ENCODE peak calls at places on chromosome 20, in eight cellular contexts. T is K562, V is uterus, Z is heart left ventricle, J is A549, D is stomach, Q is IMR-90, L is Peyer's patch. C is an unnamed sample.
A peak's percentile ranks its signal among the peaks of the same experiment; 100 is the strongest.

GRCh38 chr20:38881806-38882440 is 44.3 kb upstream of the FAM83D start:
- DNase-seq in L (peak; percentile 38), D (no peak), V (no peak), Q (no peak), J (no peak), T (no peak), Z (no peak), C (no peak)

GRCh38 chr20:2137552-2138201 is 36.0 kb downstream of the STK35 start:
- DNase-seq in D (no peak), Q (peak; percentile 96), J (no peak), T (no peak), L (no peak), V (no peak), Z (no peak), C (no peak)

GRCh38 chr20:54524849-54525248 is 49.5 kb downstream of the DOK5 start:
- DNase-seq in D (no peak), J (no peak), Z (no peak), V (no peak), L (no peak), T (no peak), Q (no peak), C (no peak)

GRCh38 chr20:9035129-9035528 is 33.8 kb upstream of the PLCB4 start:
- DNase-seq in L (no peak), Z (no peak), Q (peak; percentile 94), J (peak; percentile 75), V (no peak), T (no peak), D (no peak), C (no peak)

GRCh38 chr20:13288357-13288756 is 67.3 kb downstream of the ISM1 start:
- DNase-seq in Q (no peak), V (no peak), L (no peak), T (no peak), J (no peak), Z (no peak), D (no peak), C (no peak)

GRCh38 chr20:215796-216195 is 11.3 kb upstream of the DEFB129 start:
- DNase-seq in Q (no peak), J (no peak), V (no peak), L (no peak), Z (no peak), T (no peak), D (no peak), C (no peak)

GRCh38 chr20:20493701-20494100 is 125.8 kb downstream of the INSM1 start:
- DNase-seq in V (no peak), T (no peak), Z (no peak), Q (no peak), L (no peak), D (no peak), J (no peak), C (no peak)

GRCh38 chr20:41248371-41249024 is 69.0 kb downstream of the ZHX3 start:
- DNase-seq in L (no peak), D (no peak), J (no peak), Q (no peak), Z (no peak), T (no peak), V (peak; percentile 29), C (no peak)

GRCh38 chr20:47280228-47280627 is 76.3 kb downstream of the ZMYND8 start:
- DNase-seq in V (no peak), L (no peak), Q (no peak), D (no peak), Z (no peak), J (no peak), T (no peak), C (no peak)

GRCh38 chr20:41138527-41139226 is 1.3 kb downstream of the PLCG1 start:
- DNase-seq in J (no peak), Q (peak; percentile 12), D (no peak), V (no peak), T (no peak), Z (no peak), L (peak; percentile 68), C (peak; percentile 31)

GRCh38 chr20:33474097-33474846 is 15.6 kb upstream of the CBFA2T2 start:
- DNase-seq in V (no peak), Z (no peak), D (no peak), T (no peak), L (no peak), J (no peak), Q (no peak), C (no peak)

GRCh38 chr20:56630506-56631317 is 1.6 kb downstream of the TFAP2C start:
- DNase-seq in J (peak; percentile 50), V (no peak), D (no peak), L (no peak), Z (no peak), T (no peak), Q (no peak), C (no peak)

GRCh38 chr20:32358883-32359632 is 927 bp downstream of the ASXL1 start:
- DNase-seq in Z (peak; percentile 83), T (peak; percentile 92), V (peak; percentile 77), D (peak; percentile 77), L (peak; percentile 91), J (peak; percentile 72), Q (peak; percentile 51), C (peak; percentile 84)

GRCh38 chr20:32358632-32358882 is 426 bp downstream of the ASXL1 start:
- DNase-seq in T (no peak), D (no peak), L (no peak), Z (no peak), J (no peak), Q (no peak), V (no peak), C (no peak)

GRCh38 chr20:32357869-32358631 is at the start of gene ASXL1:
- DNase-seq in L (peak; percentile 97), J (peak; percentile 98), Z (peak; percentile 99), V (peak; percentile 97), T (peak; percentile 93), D (peak; percentile 97), Q (peak; percentile 95), C (peak; percentile 97)

GRCh38 chr20:32360333-32360634 is 2.2 kb downstream of the ASXL1 start:
- DNase-seq in T (no peak), Q (no peak), D (no peak), Z (no peak), V (no peak), L (no peak), J (no peak), C (no peak)

DNA sequence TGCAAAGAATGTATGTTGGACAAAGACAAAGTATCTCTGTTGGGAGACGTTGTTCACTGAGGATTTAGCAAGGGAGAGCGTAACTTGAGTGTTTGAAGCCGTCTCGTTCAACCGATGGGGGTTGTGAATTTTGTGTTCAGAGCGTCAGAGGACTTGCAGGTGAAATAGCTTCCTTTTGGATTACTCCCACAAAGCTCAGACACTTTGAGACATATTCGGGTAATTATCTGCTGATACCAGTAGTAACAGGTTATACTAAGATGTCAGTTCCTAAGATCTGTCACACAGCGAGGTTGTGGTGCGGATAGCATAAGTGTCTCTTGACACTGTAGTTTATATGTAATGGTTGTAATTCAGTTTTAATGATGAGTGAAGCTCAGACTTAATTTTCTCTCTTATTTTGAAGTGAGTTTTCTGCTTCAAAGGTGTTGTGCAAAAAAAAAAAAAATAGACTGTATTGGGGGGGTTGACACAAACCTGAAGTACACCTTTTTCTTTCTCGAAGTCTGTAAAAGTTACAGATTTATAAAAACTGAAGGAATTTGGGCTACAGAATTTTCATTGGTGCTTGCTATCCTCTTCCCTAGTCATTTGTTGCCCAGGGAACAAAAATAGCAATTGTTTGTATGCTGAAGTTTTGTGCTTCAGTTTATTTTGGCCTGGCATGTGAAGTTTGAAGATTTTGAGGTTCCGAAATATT is 1.7 kb downstream of the ASXL1 start:
- DNase-seq in V (no peak), D (no peak), L (no peak), J (no peak), T (no peak), Z (no peak), Q (peak; percentile 31), C (no peak)
- H3K4me1 ChIP-seq in V (peaks cover 4% of the 10 kb centered on the region), D (peaks cover 70% of the 10 kb centered on the region), L (peaks cover 45% of the 10 kb centered on the region), J (peaks cover 59% of the 10 kb centered on the region), T (peaks cover 33% of the 10 kb centered on the region), Z (no peaks in the 10 kb centered on the region), Q (peaks cover 3% of the 10 kb centered on the region), C (peaks cover 41% of the 10 kb centered on the region)

GRCh38 chr20:58993332-58994248 is 12.5 kb downstream of the NELFCD start:
- DNase-seq in T (no peak), J (no peak), Q (no peak), Z (no peak), L (peak; percentile 47), D (no peak), V (peak; percentile 7), C (no peak)

GRCh38 chr20:58994390-58995159 is 12.5 kb downstream of the CTSZ start:
- DNase-seq in J (no peak), Q (no peak), T (no peak), L (peak; percentile 30), D (no peak), Z (no peak), V (no peak), C (no peak)

GRCh38 chr20:58997141-58997770 is 9.8 kb downstream of the CTSZ start:
- DNase-seq in D (no peak), T (no peak), V (no peak), L (no peak), Z (no peak), Q (no peak), J (no peak), C (no peak)

GRCh38 chr20:58996226-58996611 is 10.8 kb downstream of the CTSZ start:
- DNase-seq in J (no peak), D (no peak), V (no peak), T (no peak), Q (no peak), L (no peak), Z (no peak), C (no peak)

GRCh38 chr20:58995461-58996225 is 11.4 kb downstream of the CTSZ start:
- DNase-seq in L (no peak), V (no peak), Q (no peak), J (peak; percentile 39), Z (no peak), T (no peak), D (no peak), C (no peak)
- TF ChIP-seq POLR2A in L (no peak), V (no peak), Q (no peak), J (no peak), Z (no peak), T (peak; percentile 29), D (no peak), C (no peak)

GRCh38 chr20:3670511-3670910 is 7.3 kb upstream of the GFRA4 start:
- DNase-seq in T (no peak), Q (peak; percentile 19), D (no peak), J (no peak), L (no peak), V (no peak), Z (peak; percentile 40), C (no peak)
- H3K4me1 ChIP-seq in T (no peaks in the 10 kb centered on the region), Q (peaks cover 3% of the 10 kb centered on the region), D (peaks cover 22% of the 10 kb centered on the region), J (peaks cover 21% of the 10 kb centered on the region), L (peaks cover 6% of the 10 kb centered on the region), V (peaks cover 2% of the 10 kb centered on the region), Z (no peaks in the 10 kb centered on the region), C (no peaks in the 10 kb centered on the region)

GRCh38 chr20:25223179-25223661 is 24.7 kb upstream of the PYGB start:
- DNase-seq in J (peak; percentile 92), L (peak; percentile 62), D (peak; percentile 69), T (peak; percentile 74), V (no peak), Q (peak; percentile 97), Z (no peak), C (peak; percentile 71)
- TF ChIP-seq POLR2A in J (no peak), L (no peak), D (no peak), T (no peak), V (no peak), Q (peak; percentile 28), Z (no peak), C (no peak)